ENCODE peak calls at places on chromosomes 3 and 15, in five cellular contexts. One of them, this sample, is unnamed.

GRCh38 chr3:38970851-38971638 is 80.7 kb downstream of the SCN11A start:
- DNase-seq in astrocyte of the spinal cord: no peak
- DNase-seq in breast epithelium: no peak
- DNase-seq in left lung: no peak
- DNase-seq in fibroblast of mammary gland: no peak
- DNase-seq in this sample: no peak

GRCh38 chr3:58470363-58471024 is 21.4 kb upstream of the KCTD6 start:
- DNase-seq in astrocyte of the spinal cord: no peak
- DNase-seq in breast epithelium: no peak
- DNase-seq in left lung: no peak
- DNase-seq in fibroblast of mammary gland: no peak
- DNase-seq in this sample: no peak

GRCh38 chr15:99955181-99955525 is 221.9 kb upstream of the LYSMD4 start:
- DNase-seq in astrocyte of the spinal cord: no peak
- DNase-seq in breast epithelium: peak
- DNase-seq in left lung: no peak
- DNase-seq in fibroblast of mammary gland: no peak
- DNase-seq in this sample: no peak

GRCh38 chr3:69767571-69767970 is 28.3 kb downstream of the MITF start:
- DNase-seq in astrocyte of the spinal cord: no peak
- DNase-seq in breast epithelium: no peak
- DNase-seq in left lung: no peak
- DNase-seq in fibroblast of mammary gland: no peak
- DNase-seq in this sample: peak

GRCh38 chr15:70096215-70096974 is 1.3 kb downstream of the TLE3 start:
- DNase-seq in astrocyte of the spinal cord: peak
- DNase-seq in breast epithelium: peak
- DNase-seq in left lung: peak
- DNase-seq in fibroblast of mammary gland: peak
- DNase-seq in this sample: no peak

GRCh38 chr3:157231071-157231470 is 71.1 kb upstream of the CCNL1 start:
- DNase-seq in astrocyte of the spinal cord: peak
- DNase-seq in breast epithelium: no peak
- DNase-seq in left lung: no peak
- DNase-seq in fibroblast of mammary gland: peak
- DNase-seq in this sample: no peak

GRCh38 chr3:125267460-125267859 is 54.9 kb upstream of the SLC12A8 start:
- DNase-seq in astrocyte of the spinal cord: no peak
- DNase-seq in breast epithelium: no peak
- DNase-seq in left lung: no peak
- DNase-seq in fibroblast of mammary gland: no peak
- DNase-seq in this sample: no peak

GRCh38 chr3:194322701-194323174 is 28.4 kb downstream of the CPN2 start:
- DNase-seq in astrocyte of the spinal cord: peak
- DNase-seq in breast epithelium: no peak
- DNase-seq in left lung: peak
- DNase-seq in fibroblast of mammary gland: peak
- DNase-seq in this sample: no peak

This sample was measured in nucleus accumbens.